ENCODE peak calls at places on chromosomes 6 and 20, in six cellular contexts. One of them, this sample, is unnamed.
A peak's percentile ranks its signal among the peaks of the same experiment; 100 is the strongest.

GRCh38 chr6:157658301-157658700 is 164.7 kb upstream of the SNX9 start:
- DNase-seq in heart right ventricle: no peak
- DNase-seq in MCF 10A: no peak
- DNase-seq in coronary artery: no peak
- DNase-seq in lower leg skin: peak; percentile 54
- DNase-seq in heart left ventricle: no peak
- DNase-seq in this sample: no peak

GRCh38 chr6:162184465-162184864 is 543.1 kb downstream of the PRKN start:
- DNase-seq in heart right ventricle: no peak
- DNase-seq in heart left ventricle: no peak
- DNase-seq in lower leg skin: no peak
- DNase-seq in coronary artery: no peak
- DNase-seq in MCF 10A: no peak
- DNase-seq in this sample: no peak

GRCh38 chr6:73566954-73567591 is 46.2 kb upstream of the EEF1A1 start:
- DNase-seq in heart left ventricle: no peak
- DNase-seq in MCF 10A: peak; percentile 88
- DNase-seq in lower leg skin: peak; percentile 94
- DNase-seq in heart right ventricle: peak; percentile 71
- DNase-seq in coronary artery: no peak
- DNase-seq in this sample: peak; percentile 77

GRCh38 chr20:47111576-47111975 is 216.9 kb downstream of the EYA2 start:
- DNase-seq in coronary artery: no peak
- DNase-seq in MCF 10A: no peak
- DNase-seq in heart left ventricle: no peak
- DNase-seq in lower leg skin: no peak
- DNase-seq in heart right ventricle: no peak
- DNase-seq in this sample: no peak

GRCh38 chr20:14199111-14199510 is 138.3 kb downstream of the FLRT3 start:
- DNase-seq in heart right ventricle: no peak
- DNase-seq in heart left ventricle: no peak
- DNase-seq in MCF 10A: no peak
- DNase-seq in lower leg skin: no peak
- DNase-seq in coronary artery: no peak
- DNase-seq in this sample: no peak

GRCh38 chr6:44061375-44062104 is 65.7 kb downstream of the MRPL14 start:
- DNase-seq in MCF 10A: peak; percentile 81
- DNase-seq in lower leg skin: no peak
- DNase-seq in heart left ventricle: no peak
- DNase-seq in heart right ventricle: no peak
- DNase-seq in coronary artery: no peak
- DNase-seq in this sample: peak; percentile 67

GRCh38 chr6:35751594-35751993 is 14.8 kb downstream of the ARMC12 start:
- DNase-seq in heart left ventricle: no peak
- DNase-seq in lower leg skin: no peak
- DNase-seq in coronary artery: no peak
- DNase-seq in heart right ventricle: no peak
- DNase-seq in MCF 10A: no peak
- DNase-seq in this sample: no peak

GRCh38 chr6:3871939-3872338 is 22.8 kb downstream of the FAM50B start:
- DNase-seq in heart right ventricle: no peak
- DNase-seq in coronary artery: no peak
- DNase-seq in heart left ventricle: no peak
- DNase-seq in lower leg skin: peak; percentile 67
- DNase-seq in MCF 10A: no peak
- DNase-seq in this sample: no peak

GRCh38 chr20:46013826-46014516 is 5.3 kb downstream of the MMP9 start:
- DNase-seq in heart left ventricle: peak; percentile 74
- DNase-seq in MCF 10A: peak; percentile 52
- DNase-seq in heart right ventricle: no peak
- DNase-seq in lower leg skin: peak; percentile 88
- DNase-seq in coronary artery: no peak
- DNase-seq in this sample: peak; percentile 68

GRCh38 chr6:6221829-6222535 is 98.5 kb downstream of the F13A1 start:
- DNase-seq in heart right ventricle: no peak
- DNase-seq in lower leg skin: no peak
- DNase-seq in heart left ventricle: no peak
- DNase-seq in coronary artery: no peak
- DNase-seq in MCF 10A: peak; percentile 50
- DNase-seq in this sample: peak; percentile 2
- TF ChIP-seq CTCF in heart right ventricle: peak; percentile 49
- TF ChIP-seq CTCF in lower leg skin: no peak
- TF ChIP-seq CTCF in heart left ventricle: peak; percentile 44
- TF ChIP-seq CTCF in coronary artery: no peak
- TF ChIP-seq CTCF in MCF 10A: no peak
- TF ChIP-seq CTCF in this sample: peak; percentile 5

GRCh38 chr6:90118581-90118980 is 178.1 kb downstream of the BACH2 start:
- DNase-seq in lower leg skin: no peak
- DNase-seq in coronary artery: no peak
- DNase-seq in heart left ventricle: no peak
- DNase-seq in heart right ventricle: no peak
- DNase-seq in MCF 10A: no peak
- DNase-seq in this sample: no peak
- TF ChIP-seq CTCF in lower leg skin: no peak
- TF ChIP-seq CTCF in coronary artery: no peak
- TF ChIP-seq CTCF in heart left ventricle: peak; percentile 21
- TF ChIP-seq CTCF in heart right ventricle: peak; percentile 33
- TF ChIP-seq CTCF in MCF 10A: no peak
- TF ChIP-seq CTCF in this sample: no peak

GRCh38 chr20:58953050-58953449 is 28.0 kb upstream of the NELFCD start:
- DNase-seq in lower leg skin: no peak
- DNase-seq in heart left ventricle: no peak
- DNase-seq in MCF 10A: no peak
- DNase-seq in coronary artery: no peak
- DNase-seq in heart right ventricle: no peak
- DNase-seq in this sample: no peak

GRCh38 chr20:58956078-58956477 is 25.0 kb upstream of the NELFCD start:
- DNase-seq in MCF 10A: peak; percentile 74
- DNase-seq in heart right ventricle: no peak
- DNase-seq in lower leg skin: no peak
- DNase-seq in coronary artery: no peak
- DNase-seq in heart left ventricle: no peak
- DNase-seq in this sample: no peak

GRCh38 chr20:58945967-58946631 is 35.0 kb upstream of the NELFCD start:
- DNase-seq in coronary artery: no peak
- DNase-seq in heart left ventricle: no peak
- DNase-seq in heart right ventricle: no peak
- DNase-seq in lower leg skin: no peak
- DNase-seq in MCF 10A: no peak
- DNase-seq in this sample: no peak

GRCh38 chr20:58944610-58945009 is 36.4 kb upstream of the NELFCD start:
- DNase-seq in heart left ventricle: no peak
- DNase-seq in heart right ventricle: no peak
- DNase-seq in MCF 10A: no peak
- DNase-seq in lower leg skin: no peak
- DNase-seq in coronary artery: no peak
- DNase-seq in this sample: no peak

DNA sequence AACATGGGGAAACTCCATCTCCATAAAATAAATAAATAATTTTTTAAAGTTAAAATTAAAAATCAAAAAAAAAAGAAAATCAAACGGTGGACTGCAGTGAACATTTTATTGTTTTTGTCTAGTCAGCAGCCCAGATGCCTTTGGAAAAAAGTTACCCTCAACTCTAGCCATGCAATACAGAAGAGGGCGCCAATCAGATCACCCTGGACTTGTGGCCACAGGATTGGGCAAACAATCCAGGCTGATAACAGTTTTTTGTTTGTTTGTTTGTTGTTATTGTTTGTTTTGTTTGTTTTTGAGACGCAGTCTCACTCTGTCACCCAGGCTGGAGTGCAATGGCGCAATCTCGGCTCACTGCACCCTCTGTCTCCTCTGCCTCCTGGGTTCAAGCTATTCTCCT is 30.5 kb upstream of the NELFCD start:
- DNase-seq in heart right ventricle: no peak
- DNase-seq in coronary artery: no peak
- DNase-seq in heart left ventricle: no peak
- DNase-seq in lower leg skin: no peak
- DNase-seq in MCF 10A: peak; percentile 6
- DNase-seq in this sample: no peak
- TF ChIP-seq CTCF in heart right ventricle: peak; percentile 23
- TF ChIP-seq CTCF in coronary artery: no peak
- TF ChIP-seq CTCF in heart left ventricle: peak; percentile 18
- TF ChIP-seq CTCF in lower leg skin: no peak
- TF ChIP-seq CTCF in MCF 10A: no peak
- TF ChIP-seq CTCF in this sample: no peak

DNA sequence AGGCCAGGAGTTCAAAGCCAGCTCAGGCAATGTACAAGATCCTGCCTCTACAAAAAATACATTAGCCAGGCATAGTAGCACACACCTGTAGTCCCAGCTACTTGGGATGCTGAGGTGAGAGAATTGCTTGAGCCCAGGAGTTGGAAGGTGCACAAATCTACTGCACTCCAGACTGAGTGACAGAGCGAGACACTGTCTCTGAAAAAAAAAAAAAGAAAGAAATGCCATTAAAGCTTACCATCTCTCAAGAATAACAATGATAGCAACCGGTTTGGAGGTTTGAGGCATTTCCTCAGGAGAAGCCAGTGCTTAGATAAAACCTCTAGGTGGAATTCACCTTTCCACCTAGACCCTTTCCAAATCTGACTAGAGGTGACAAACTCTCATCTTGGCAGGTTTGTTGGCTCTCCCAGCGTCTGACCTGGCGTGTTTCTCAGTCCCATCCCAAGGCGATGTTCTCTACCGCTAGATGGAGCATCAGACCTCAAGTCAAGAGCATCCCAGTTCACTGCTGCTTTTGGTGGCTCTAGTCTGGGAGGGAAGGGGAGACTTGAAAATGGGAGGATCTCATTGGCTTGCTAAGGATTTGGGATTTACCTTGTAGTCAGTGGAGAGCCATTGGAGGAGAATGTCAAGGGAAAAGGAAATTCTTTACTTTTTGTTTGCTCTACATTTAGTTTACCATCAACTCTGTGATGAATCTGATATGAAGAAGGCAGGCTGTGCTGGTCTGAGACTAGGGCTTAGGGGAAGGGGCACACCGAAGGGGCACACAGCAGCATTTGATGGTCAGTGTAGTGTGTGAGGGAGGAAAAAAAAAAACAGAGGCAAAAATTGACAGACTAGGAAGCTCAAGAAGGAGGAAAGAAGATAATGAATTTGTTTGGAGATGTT is 67.9 kb downstream of the NCOA7 start:
- DNase-seq in coronary artery: no peak
- DNase-seq in lower leg skin: no peak
- DNase-seq in MCF 10A: peak; percentile 86
- DNase-seq in heart left ventricle: no peak
- DNase-seq in heart right ventricle: peak; percentile 53
- DNase-seq in this sample: peak; percentile 81
- TF ChIP-seq CTCF in coronary artery: peak; percentile 36
- TF ChIP-seq CTCF in lower leg skin: no peak
- TF ChIP-seq CTCF in MCF 10A: peak; percentile 61
- TF ChIP-seq CTCF in heart left ventricle: peak; percentile 75
- TF ChIP-seq CTCF in heart right ventricle: peak; percentile 79
- TF ChIP-seq CTCF in this sample: peak; percentile 91

GRCh38 chr6:63713332-63713731 is 77.7 kb downstream of the PHF3 start:
- DNase-seq in lower leg skin: no peak
- DNase-seq in coronary artery: no peak
- DNase-seq in MCF 10A: no peak
- DNase-seq in heart right ventricle: no peak
- DNase-seq in heart left ventricle: no peak
- DNase-seq in this sample: no peak

GRCh38 chr6:63721181-63721580 is 85.6 kb downstream of the PHF3 start:
- DNase-seq in coronary artery: no peak
- DNase-seq in MCF 10A: no peak
- DNase-seq in heart right ventricle: no peak
- DNase-seq in heart left ventricle: no peak
- DNase-seq in lower leg skin: no peak
- DNase-seq in this sample: no peak

GRCh38 chr6:63714091-63714490 is 78.5 kb downstream of the PHF3 start:
- DNase-seq in heart left ventricle: no peak
- DNase-seq in heart right ventricle: no peak
- DNase-seq in MCF 10A: no peak
- DNase-seq in coronary artery: no peak
- DNase-seq in lower leg skin: no peak
- DNase-seq in this sample: no peak

GRCh38 chr6:63716169-63716568 is 80.6 kb downstream of the PHF3 start:
- DNase-seq in MCF 10A: no peak
- DNase-seq in lower leg skin: no peak
- DNase-seq in heart left ventricle: no peak
- DNase-seq in coronary artery: no peak
- DNase-seq in heart right ventricle: no peak
- DNase-seq in this sample: no peak
- TF ChIP-seq CTCF in MCF 10A: no peak
- TF ChIP-seq CTCF in lower leg skin: no peak
- TF ChIP-seq CTCF in heart left ventricle: no peak
- TF ChIP-seq CTCF in coronary artery: no peak
- TF ChIP-seq CTCF in heart right ventricle: no peak
- TF ChIP-seq CTCF in this sample: no peak

GRCh38 chr20:4814696-4815252 is 93.1 kb downstream of the PRND start:
- DNase-seq in MCF 10A: no peak
- DNase-seq in lower leg skin: no peak
- DNase-seq in heart left ventricle: no peak
- DNase-seq in coronary artery: no peak
- DNase-seq in heart right ventricle: no peak
- DNase-seq in this sample: no peak
- TF ChIP-seq CTCF in MCF 10A: no peak
- TF ChIP-seq CTCF in lower leg skin: no peak
- TF ChIP-seq CTCF in heart left ventricle: no peak
- TF ChIP-seq CTCF in coronary artery: no peak
- TF ChIP-seq CTCF in heart right ventricle: no peak
- TF ChIP-seq CTCF in this sample: no peak

DNA sequence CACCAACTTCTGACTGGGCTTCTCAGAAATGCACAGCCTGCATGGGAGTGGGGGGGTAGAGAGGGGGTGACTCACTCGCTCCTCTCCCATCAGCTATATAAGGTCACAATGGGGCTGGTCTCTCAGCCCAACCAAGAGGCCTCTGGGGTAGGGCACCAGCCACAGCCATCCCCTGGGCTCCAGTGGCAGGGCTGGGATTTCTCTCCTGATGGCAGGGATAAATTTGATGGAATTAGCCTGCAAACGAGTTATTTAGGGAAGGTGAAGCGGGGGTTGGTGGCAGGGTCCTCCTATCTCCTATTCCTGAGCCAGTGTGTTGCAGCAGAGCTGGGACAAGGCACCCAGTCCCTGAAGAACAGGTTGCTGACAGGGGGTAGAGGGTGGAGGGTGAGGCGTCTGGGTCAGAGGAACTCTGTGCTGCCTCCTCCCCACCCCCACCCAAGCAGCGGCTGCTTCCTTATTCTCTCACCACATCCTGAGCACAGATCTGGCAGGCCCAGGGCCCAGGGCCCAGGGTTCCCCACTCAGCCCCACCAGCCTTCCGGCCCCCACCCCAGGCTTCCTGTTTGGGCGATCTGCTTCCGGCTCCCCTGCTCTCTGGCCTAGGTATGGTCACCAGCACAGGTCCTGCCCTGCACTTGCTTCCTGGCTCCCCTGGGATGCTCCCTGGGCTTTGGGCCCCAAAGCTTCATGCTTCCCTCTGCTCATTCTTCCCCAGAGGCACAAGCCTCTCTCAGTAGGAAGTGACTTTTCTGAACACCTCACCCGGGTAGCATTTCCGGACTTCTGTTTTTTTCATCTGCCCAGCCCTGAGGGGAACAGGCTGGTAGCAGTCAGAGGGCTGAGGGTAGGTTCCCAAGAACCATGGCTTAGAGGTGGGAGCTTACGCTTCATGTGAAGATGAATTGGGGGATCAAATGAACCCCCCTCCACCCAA is 4.0 kb downstream of the PPP1R18 start:
- DNase-seq in MCF 10A: peak; percentile 68
- DNase-seq in lower leg skin: peak; percentile 97
- DNase-seq in heart left ventricle: peak; percentile 93
- DNase-seq in heart right ventricle: peak; percentile 87
- DNase-seq in coronary artery: peak; percentile 93
- DNase-seq in this sample: peak; percentile 84
- TF ChIP-seq CTCF in MCF 10A: no peak
- TF ChIP-seq CTCF in lower leg skin: no peak
- TF ChIP-seq CTCF in heart left ventricle: no peak
- TF ChIP-seq CTCF in heart right ventricle: no peak
- TF ChIP-seq CTCF in coronary artery: no peak
- TF ChIP-seq CTCF in this sample: no peak

This sample was measured in epithelial cell of esophagus.